ENCODE peak calls at places on chromosome 10, in eight cellular contexts. O is choroid plexus epithelial cell, B is left ventricle myocardium inferior, J is H9, Q is psoas muscle, T is colonic mucosa, X is neural progenitor cell, A is tibial nerve. N is an unnamed sample.

GRCh38 chr10:83680470-83680891 is 458.8 kb upstream of the GHITM start:
- DNase-seq in O (no peak), B (no peak), J (no peak), Q (no peak), T (no peak), X (no peak), A (no peak), N (no peak)

GRCh38 chr10:50349554-50349953 is 98.2 kb upstream of the ASAH2 start:
- DNase-seq in O (no peak), B (no peak), J (no peak), Q (no peak), T (no peak), X (no peak), A (no peak), N (no peak)

GRCh38 chr10:13792011-13792410 is 205.2 kb downstream of the PRPF18 start:
- DNase-seq in O (no peak), B (peak), J (no peak), Q (peak), T (peak), X (no peak), A (no peak), N (no peak)

GRCh38 chr10:101353692-101354583 is at the start of gene BTRC:
- DNase-seq in O (peak), B (peak), J (peak), Q (peak), T (peak), X (peak), A (peak), N (peak)

GRCh38 chr10:46522295-46523118 is 34.0 kb downstream of the GPRIN2 start:
- DNase-seq in O (no peak), B (no peak), J (no peak), Q (no peak), T (no peak), X (no peak), A (no peak), N (no peak)

GRCh38 chr10:14250496-14250895 is 80.2 kb downstream of the FRMD4A start:
- DNase-seq in O (no peak), B (no peak), J (no peak), Q (no peak), T (no peak), X (no peak), A (no peak), N (no peak)

GRCh38 chr10:97335995-97336394 is 1.5 kb upstream of the FRAT2 start:
- DNase-seq in O (no peak), B (no peak), J (no peak), Q (no peak), T (no peak), X (no peak), A (no peak), N (no peak)

GRCh38 chr10:93061594-93062498 is 1.2 kb downstream of the CYP26C1 start:
- DNase-seq in O (peak), B (no peak), J (peak), Q (no peak), T (no peak), X (no peak), A (no peak), N (no peak)

GRCh38 chr10:15748137-15748536 is 28.4 kb upstream of the ITGA8 start:
- DNase-seq in O (peak), B (no peak), J (no peak), Q (no peak), T (no peak), X (no peak), A (no peak), N (no peak)

GRCh38 chr10:69838853-69839252 is 37.1 kb downstream of the COL13A1 start:
- DNase-seq in O (peak), B (no peak), J (no peak), Q (no peak), T (no peak), X (no peak), A (no peak), N (no peak)

GRCh38 chr10:94343159-94343558 is 19.6 kb downstream of the NOC3L start:
- DNase-seq in O (peak), B (no peak), J (no peak), Q (no peak), T (no peak), X (no peak), A (no peak), N (no peak)

GRCh38 chr10:108782411-108782810 is 1140.9 kb downstream of the XPNPEP1 start:
- DNase-seq in O (no peak), B (no peak), J (no peak), Q (no peak), T (no peak), X (no peak), A (no peak), N (no peak)

GRCh38 chr10:8969853-8970252 is 915.4 kb downstream of the GATA3 start:
- DNase-seq in O (no peak), B (no peak), J (no peak), Q (no peak), T (no peak), X (no peak), A (no peak), N (no peak)

GRCh38 chr10:77082601-77083252 is 554.9 kb downstream of the KCNMA1 start:
- DNase-seq in O (no peak), B (no peak), J (peak), Q (no peak), T (no peak), X (peak), A (no peak), N (no peak)

GRCh38 chr10:6912929-6913328 is 332.9 kb upstream of the PRKCQ start:
- DNase-seq in O (no peak), B (no peak), J (no peak), Q (no peak), T (no peak), X (no peak), A (no peak), N (no peak)

GRCh38 chr10:70381491-70382421 is 669 bp downstream of the LRRC20 start:
- DNase-seq in O (no peak), B (peak), J (peak), Q (peak), T (peak), X (peak), A (no peak), N (peak)

GRCh38 chr10:117237401-117237991 is 3.4 kb upstream of the SLC18A2 start:
- DNase-seq in O (no peak), B (no peak), J (no peak), Q (no peak), T (no peak), X (no peak), A (no peak), N (no peak)

GRCh38 chr10:43055991-43056567 is 20.8 kb upstream of the RET start:
- DNase-seq in O (no peak), B (peak), J (no peak), Q (no peak), T (no peak), X (no peak), A (no peak), N (peak)

GRCh38 chr10:34567854-34568253 is 247.2 kb downstream of the PARD3 start:
- DNase-seq in O (no peak), B (no peak), J (no peak), Q (no peak), T (no peak), X (peak), A (no peak), N (no peak)

GRCh38 chr10:70232155-70232858 is 922 bp downstream of the PPA1 start:
- DNase-seq in O (peak), B (peak), J (no peak), Q (peak), T (peak), X (peak), A (peak), N (no peak)

GRCh38 chr10:27240891-27241639 is 468 bp upstream of the ACBD5 start:
- DNase-seq in O (peak), B (peak), J (peak), Q (no peak), T (peak), X (peak), A (no peak), N (no peak)

GRCh38 chr10:30803901-30804322 is 174.4 kb upstream of the LYZL2 start:
- DNase-seq in O (peak), B (peak), J (no peak), Q (peak), T (no peak), X (no peak), A (peak), N (no peak)

GRCh38 chr10:71396084-71396713 is 521 bp upstream of the CDH23 start:
- DNase-seq in O (peak), B (peak), J (peak), Q (peak), T (no peak), X (peak), A (peak), N (peak)
- TF ChIP-seq CTCF in O (peak), B (peak), J (peak), Q (peak), T (no peak), X (peak), A (peak), N (peak)

GRCh38 chr10:82037076-82037475 is 162.1 kb downstream of the NRG3 start:
- DNase-seq in O (no peak), B (no peak), J (no peak), Q (no peak), T (no peak), X (no peak), A (no peak), N (no peak)
- TF ChIP-seq CTCF in O (no peak), B (no peak), J (no peak), Q (no peak), T (no peak), X (no peak), A (no peak), N (no peak)

GRCh38 chr10:120570418-120570817 is 113.4 kb downstream of the PLPP4 start:
- DNase-seq in O (no peak), B (no peak), J (no peak), Q (no peak), T (no peak), X (no peak), A (no peak), N (no peak)

GRCh38 chr10:120574986-120575385 is 118.0 kb downstream of the PLPP4 start:
- DNase-seq in O (no peak), B (no peak), J (no peak), Q (no peak), T (no peak), X (no peak), A (no peak), N (no peak)

GRCh38 chr10:120575411-120575810 is 118.4 kb downstream of the PLPP4 start:
- DNase-seq in O (no peak), B (no peak), J (no peak), Q (no peak), T (no peak), X (no peak), A (no peak), N (no peak)

GRCh38 chr10:120573355-120573754 is 116.3 kb downstream of the PLPP4 start:
- DNase-seq in O (peak), B (no peak), J (no peak), Q (no peak), T (no peak), X (no peak), A (no peak), N (no peak)

GRCh38 chr10:120571256-120571655 is 114.2 kb downstream of the PLPP4 start:
- DNase-seq in O (no peak), B (no peak), J (no peak), Q (no peak), T (no peak), X (no peak), A (no peak), N (no peak)
- TF ChIP-seq CTCF in O (no peak), B (no peak), J (no peak), Q (no peak), T (no peak), X (no peak), A (no peak), N (no peak)

DNA sequence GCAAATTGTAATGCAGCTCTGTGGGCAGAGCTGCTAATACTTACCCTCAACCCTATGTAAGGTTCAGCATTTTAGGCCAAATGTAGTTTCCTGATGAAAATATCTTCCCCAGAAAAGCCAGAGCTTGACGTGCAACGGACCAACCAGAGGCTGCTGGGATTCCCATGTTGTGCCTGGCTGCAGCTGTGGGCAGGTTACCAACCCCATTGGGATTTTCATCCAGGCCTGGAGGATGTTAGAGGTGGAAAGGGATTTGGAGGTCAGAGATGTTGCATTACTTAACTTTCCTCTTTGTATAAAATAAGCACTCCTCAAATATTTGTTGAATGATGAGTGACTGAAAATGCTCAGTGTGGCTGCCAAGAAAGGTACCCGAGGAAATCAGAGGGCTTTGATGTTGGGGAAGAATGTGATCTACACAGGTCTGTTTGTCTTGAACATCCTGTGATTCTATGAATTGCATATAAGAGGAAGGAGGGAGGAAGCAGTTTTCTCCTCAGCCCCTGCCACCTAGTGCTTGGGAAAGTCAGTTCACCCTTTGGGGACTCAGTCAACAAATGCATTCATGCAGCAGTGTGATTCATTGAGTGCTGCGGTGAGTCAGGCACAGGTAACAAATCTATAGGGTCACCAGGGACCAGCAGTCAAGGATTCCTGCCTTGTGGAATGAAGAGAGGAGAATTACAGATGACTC is 487.2 kb downstream of the RPS24 start:
- DNase-seq in O (peak), B (no peak), J (peak), Q (no peak), T (peak), X (peak), A (no peak), N (no peak)
- TF ChIP-seq CTCF in O (peak), B (peak), J (peak), Q (no peak), T (peak), X (peak), A (no peak), N (peak)

GRCh38 chr10:1227505-1228402 is 171.6 kb downstream of the WDR37 start:
- DNase-seq in O (peak), B (no peak), J (no peak), Q (no peak), T (no peak), X (no peak), A (no peak), N (no peak)
- TF ChIP-seq CTCF in O (no peak), B (no peak), J (peak), Q (no peak), T (no peak), X (peak), A (no peak), N (no peak)

DNA sequence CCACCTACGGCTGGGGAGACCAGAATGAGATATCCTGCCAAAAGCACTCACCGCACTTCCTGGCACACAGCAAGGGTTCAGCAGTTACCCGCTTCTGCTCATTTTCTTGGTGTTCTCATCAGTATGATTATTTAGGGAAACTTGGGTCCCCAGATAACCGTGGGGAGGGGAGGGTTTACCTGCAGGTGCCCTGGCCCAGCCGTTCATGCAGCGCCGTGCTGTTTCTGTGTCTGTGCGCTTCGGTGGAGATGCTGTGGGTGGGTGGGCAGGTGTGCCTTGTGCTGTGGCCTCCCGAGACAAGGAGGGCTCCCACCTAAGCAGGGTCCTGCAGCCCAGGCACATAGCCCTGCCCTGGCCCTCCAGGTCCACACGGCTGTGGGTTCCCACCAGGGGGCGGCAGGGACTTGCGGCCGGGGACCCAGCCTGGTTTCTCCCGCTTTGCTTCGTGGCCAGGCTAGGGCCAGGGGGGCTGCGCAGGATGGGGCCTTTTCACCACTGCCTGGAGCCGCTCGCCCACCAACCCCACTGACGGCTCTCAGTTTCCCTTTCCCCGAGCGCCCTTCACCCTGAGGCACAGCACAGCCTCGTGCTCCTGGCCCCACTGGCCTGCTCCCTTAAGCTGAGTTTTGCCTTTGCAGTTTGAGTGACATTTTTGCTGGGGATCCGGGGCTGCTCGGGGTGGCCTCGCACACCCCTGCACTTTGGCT is 78.5 kb downstream of the LHPP start:
- DNase-seq in O (peak), B (peak), J (peak), Q (peak), T (peak), X (peak), A (peak), N (peak)
- TF ChIP-seq CTCF in O (peak), B (peak), J (peak), Q (peak), T (peak), X (peak), A (peak), N (peak)

GRCh38 chr10:11480687-11481086 is 130.8 kb downstream of the USP6NL start:
- DNase-seq in O (no peak), B (no peak), J (no peak), Q (no peak), T (no peak), X (no peak), A (no peak), N (no peak)

GRCh38 chr10:11482306-11482705 is 129.1 kb downstream of the USP6NL start:
- DNase-seq in O (no peak), B (no peak), J (no peak), Q (no peak), T (no peak), X (no peak), A (no peak), N (no peak)

GRCh38 chr10:11476035-11476434 is 135.4 kb downstream of the USP6NL start:
- DNase-seq in O (no peak), B (no peak), J (no peak), Q (no peak), T (no peak), X (peak), A (no peak), N (no peak)

GRCh38 chr10:11479307-11479706 is 132.1 kb downstream of the USP6NL start:
- DNase-seq in O (no peak), B (no peak), J (no peak), Q (no peak), T (no peak), X (no peak), A (no peak), N (no peak)

DNA sequence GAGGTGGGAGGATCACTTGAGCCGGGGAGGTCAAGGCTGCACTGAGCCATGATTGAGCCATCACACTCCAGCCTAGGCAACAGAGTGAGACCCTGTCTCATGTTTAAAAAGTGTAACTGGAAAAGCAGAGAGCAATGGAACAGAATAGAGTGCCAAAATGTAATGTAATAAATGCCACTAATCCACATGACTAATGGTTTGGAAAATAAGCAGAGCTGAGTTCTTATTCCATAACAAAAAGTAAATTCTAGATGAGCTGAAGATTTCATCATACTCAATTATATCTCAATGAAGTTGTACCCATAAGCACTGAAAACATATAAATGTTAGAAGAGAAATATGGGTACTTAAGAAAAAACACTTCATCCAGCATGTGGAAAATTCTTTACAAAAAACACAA is 132.6 kb downstream of the USP6NL start:
- DNase-seq in O (no peak), B (no peak), J (no peak), Q (no peak), T (no peak), X (no peak), A (no peak), N (no peak)
- TF ChIP-seq CTCF in O (no peak), B (no peak), J (no peak), Q (no peak), T (no peak), X (no peak), A (no peak), N (no peak)

GRCh38 chr10:5465976-5466450 is 33.4 kb downstream of the CALML5 start:
- DNase-seq in O (no peak), B (no peak), J (no peak), Q (no peak), T (peak), X (no peak), A (no peak), N (no peak)

GRCh38 chr10:5468262-5469106 is 30.9 kb downstream of the CALML5 start:
- DNase-seq in O (no peak), B (no peak), J (no peak), Q (no peak), T (peak), X (no peak), A (no peak), N (no peak)

GRCh38 chr10:5464521-5464920 is 34.8 kb downstream of the CALML5 start:
- DNase-seq in O (no peak), B (no peak), J (no peak), Q (no peak), T (peak), X (no peak), A (no peak), N (no peak)

GRCh38 chr10:5467634-5468255 is 31.6 kb downstream of the CALML5 start:
- DNase-seq in O (no peak), B (no peak), J (no peak), Q (no peak), T (peak), X (no peak), A (no peak), N (no peak)

GRCh38 chr10:5466451-5466996 is 32.8 kb downstream of the CALML5 start:
- DNase-seq in O (peak), B (no peak), J (peak), Q (no peak), T (peak), X (peak), A (no peak), N (peak)
- TF ChIP-seq CTCF in O (no peak), B (no peak), J (no peak), Q (no peak), T (no peak), X (no peak), A (no peak), N (no peak)

DNA sequence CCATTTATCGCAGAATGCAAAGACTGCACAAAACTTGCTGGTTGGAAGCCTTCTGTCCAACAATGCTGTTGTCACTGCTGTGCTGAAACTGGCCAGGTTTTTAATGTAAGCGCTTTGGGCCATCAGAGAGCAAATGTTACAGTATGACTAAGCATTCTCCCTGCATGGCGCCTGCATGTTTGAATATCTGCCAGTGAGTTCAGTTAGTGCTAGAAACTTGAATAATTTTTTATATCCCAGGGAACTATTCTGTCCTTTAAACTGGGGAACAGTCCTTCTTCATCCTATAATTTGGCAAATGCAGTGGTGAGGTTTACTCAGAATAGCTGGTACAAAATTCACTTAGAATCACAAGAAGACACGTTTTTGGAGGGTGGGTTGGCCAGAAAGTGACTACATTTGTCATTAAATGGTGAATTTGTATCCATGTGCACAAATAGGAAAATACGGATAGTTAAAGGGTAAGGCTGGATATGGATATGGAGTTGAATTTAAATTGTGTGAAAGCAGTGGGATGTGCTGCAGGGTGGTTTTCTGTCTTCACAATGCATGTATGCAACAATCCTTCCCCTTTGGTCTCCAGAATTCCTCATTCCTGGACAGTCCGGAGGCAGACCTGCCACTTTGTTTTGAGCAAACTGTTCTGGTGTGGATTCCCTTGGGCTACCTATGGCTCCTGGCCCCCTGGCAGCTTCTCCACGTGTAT is 1.7 kb downstream of the ABCC2 start:
- DNase-seq in O (peak), B (no peak), J (no peak), Q (peak), T (no peak), X (no peak), A (no peak), N (no peak)
- TF ChIP-seq CTCF in O (no peak), B (no peak), J (no peak), Q (no peak), T (no peak), X (no peak), A (no peak), N (no peak)